ENCODE peak calls at places on chromosomes 7 and 10, in ten cellular contexts. B, M, E, A, O, N, C, L, J and R are unnamed samples.

GRCh38 chr10:14583252-14583651 is 191.4 kb downstream of the FAM107B start:
- DNase-seq in E (no peak), M (no peak), N (no peak), A (no peak), J (no peak), C (peak), L (no peak), B (no peak), O (peak), R (no peak)

GRCh38 chr10:63866747-63867140 is 345.5 kb downstream of the REEP3 start:
- DNase-seq in A (peak), M (no peak), E (peak), L (no peak), O (no peak), J (no peak), B (peak), N (no peak), C (no peak), R (no peak)

GRCh38 chr10:19819419-19820033 is 3.3 kb downstream of the PLXDC2 start:
- DNase-seq in A (peak), N (no peak), J (no peak), B (peak), L (no peak), M (no peak), C (no peak), E (peak), O (no peak), R (peak)

GRCh38 chr7:22137026-22137425 is 191.3 kb upstream of the CDCA7L start:
- DNase-seq in L (no peak), J (no peak), E (no peak), O (no peak), A (no peak), N (no peak), C (no peak), M (no peak), B (no peak), R (no peak)

GRCh38 chr7:44157116-44158059 is 16.3 kb upstream of the MYL7 start:
- DNase-seq in J (no peak), M (no peak), N (no peak), C (no peak), L (no peak), A (no peak), B (no peak), O (no peak), E (peak), R (no peak)

GRCh38 chr10:62308101-62308500 is 39.5 kb upstream of the RTKN2 start:
- DNase-seq in A (no peak), L (no peak), N (no peak), C (no peak), O (no peak), J (no peak), B (no peak), E (no peak), M (no peak), R (no peak)

GRCh38 chr7:131234719-131235488 is 92.8 kb upstream of the MKLN1 start:
- DNase-seq in E (no peak), B (no peak), J (no peak), L (no peak), A (no peak), M (no peak), N (no peak), O (no peak), C (no peak), R (no peak)

GRCh38 chr7:24786941-24787340 is 29.7 kb upstream of the GSDME start:
- DNase-seq in E (no peak), N (no peak), A (peak), L (no peak), J (peak), M (no peak), B (peak), C (no peak), O (no peak), R (no peak)

GRCh38 chr7:43658718-43659548 is 70.4 kb downstream of the COA1 start:
- DNase-seq in C (no peak), O (no peak), J (no peak), M (no peak), E (no peak), B (peak), N (no peak), A (no peak), L (no peak), R (no peak)

GRCh38 chr10:68348265-68348741 is 15.6 kb upstream of the PBLD start:
- DNase-seq in B (peak), M (no peak), A (peak), L (no peak), C (no peak), J (no peak), E (peak), O (peak), N (no peak), R (no peak)

GRCh38 chr10:69495666-69496065 is 44.4 kb downstream of the TSPAN15 start:
- DNase-seq in C (peak), B (no peak), L (peak), O (no peak), N (no peak), E (no peak), J (no peak), A (no peak), M (no peak), R (no peak)

GRCh38 chr10:44372181-44372580 is 12.7 kb downstream of the CXCL12 start:
- DNase-seq in A (no peak), B (no peak), L (no peak), M (no peak), N (no peak), C (peak), E (no peak), O (no peak), J (no peak), R (no peak)

GRCh38 chr7:99631311-99632109 is 14.8 kb downstream of the ZSCAN25 start:
- DNase-seq in E (no peak), A (no peak), C (no peak), O (no peak), B (no peak), J (no peak), L (no peak), N (no peak), M (no peak), R (no peak)

DNA sequence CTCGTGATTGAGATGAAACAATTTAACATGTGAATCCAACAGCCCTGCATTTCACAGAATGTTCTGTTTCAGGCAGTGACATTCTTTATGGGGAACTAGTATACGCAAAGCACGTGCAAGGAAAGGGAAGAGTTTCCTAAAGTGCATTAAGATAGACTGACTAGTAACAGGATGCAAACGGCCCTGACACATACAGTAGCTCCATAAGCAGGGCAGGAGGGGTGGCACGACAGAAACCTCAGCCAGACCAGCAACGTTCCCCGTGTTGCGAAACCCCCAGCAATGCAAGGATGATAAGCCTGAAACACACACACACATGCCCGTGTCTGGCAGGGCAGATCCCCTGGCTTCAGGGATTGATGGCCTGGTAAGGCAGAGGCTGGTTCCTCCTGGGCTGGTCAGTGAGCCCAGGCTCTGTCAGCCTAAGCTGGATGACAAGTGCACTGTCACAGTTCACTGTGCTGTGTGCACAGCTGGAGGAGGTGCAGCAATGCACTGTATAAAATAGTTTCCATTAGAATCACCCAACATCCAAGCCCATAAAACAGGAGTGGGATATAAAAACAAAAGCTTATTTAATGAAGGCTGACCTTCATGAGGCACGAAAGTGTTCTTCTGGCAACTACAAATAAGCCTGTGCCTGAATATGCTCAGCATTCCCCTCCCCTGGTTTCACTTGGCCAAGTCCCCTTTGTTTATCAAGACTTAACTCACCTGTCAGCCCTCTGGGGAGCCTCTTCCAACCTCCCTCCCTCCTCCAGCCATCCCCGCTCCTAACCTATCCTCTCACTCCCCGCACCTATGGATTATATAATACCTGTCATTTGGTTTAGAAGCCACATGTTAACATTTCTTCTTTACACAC is 88.8 kb downstream of the GSAP start:
- DNase-seq in B (peak), C (no peak), A (no peak), L (peak), O (peak), J (peak), N (no peak), E (peak), M (no peak), R (no peak)
- TF ChIP-seq POLR2AphosphoS5 in B (no peak), C (peak), A (no peak), L (peak), O (no peak), J (no peak), N (no peak), E (no peak), M (no peak), R (no peak)

GRCh38 chr10:71394926-71395562 is 1.7 kb upstream of the CDH23 start:
- DNase-seq in M (no peak), B (no peak), L (no peak), E (no peak), C (no peak), O (no peak), A (no peak), N (no peak), J (no peak), R (no peak)

GRCh38 chr10:71396084-71396713 is 521 bp upstream of the CDH23 start:
- DNase-seq in J (no peak), B (no peak), A (no peak), M (peak), C (peak), N (no peak), L (peak), O (peak), E (peak), R (no peak)

GRCh38 chr10:71395621-71396020 is 1.1 kb upstream of the CDH23 start:
- DNase-seq in A (no peak), C (no peak), M (no peak), O (no peak), E (peak), L (no peak), J (no peak), B (no peak), N (no peak), R (no peak)

GRCh38 chr10:71397340-71398212 is 856 bp downstream of the CDH23 start:
- DNase-seq in O (no peak), J (no peak), E (peak), N (no peak), B (no peak), C (peak), M (peak), L (no peak), A (no peak), R (no peak)

GRCh38 chr10:71396714-71397339 is at the start of gene CDH23:
- DNase-seq in A (no peak), B (no peak), C (no peak), J (no peak), L (peak), N (no peak), M (peak), E (peak), O (peak), R (no peak)
- H3K4me3 ChIP-seq in A (peak), B (no peak), C (peak), J (peak), L (peak), N (no peak), M (peak), E (no peak), O (peak), R (peak)

GRCh38 chr10:33273295-33274002 is 61.0 kb downstream of the NRP1 start:
- DNase-seq in A (peak), C (no peak), B (peak), J (peak), M (peak), E (peak), N (no peak), O (peak), L (peak), R (peak)
- H3K27ac ChIP-seq in A (peak), C (no peak), B (peak), J (peak), M (peak), E (peak), N (no peak), O (peak), L (peak), R (peak)

GRCh38 chr7:78261739-78262138 is 463.2 kb downstream of the PHTF2 start:
- DNase-seq in E (no peak), C (no peak), J (no peak), L (no peak), O (no peak), N (no peak), B (no peak), M (no peak), A (no peak), R (no peak)
- TF ChIP-seq POLR2AphosphoS5 in E (no peak), C (no peak), J (no peak), L (no peak), O (no peak), N (no peak), B (no peak), M (no peak), A (no peak), R (no peak)

GRCh38 chr10:32937824-32938482 is 20.1 kb downstream of the ITGB1 start:
- DNase-seq in E (no peak), L (peak), B (peak), J (no peak), C (peak), M (no peak), O (no peak), A (no peak), N (no peak), R (no peak)
- H3K4me3 ChIP-seq in E (no peak), L (no peak), B (no peak), J (peak), C (no peak), M (no peak), O (peak), A (no peak), N (no peak), R (no peak)

GRCh38 chr10:130786365-130786966 is 525.1 kb downstream of the TCERG1L start:
- DNase-seq in E (no peak), C (no peak), J (no peak), O (no peak), B (no peak), N (no peak), L (no peak), A (no peak), M (no peak), R (no peak)

GRCh38 chr10:130787252-130787651 is 524.3 kb downstream of the TCERG1L start:
- DNase-seq in A (no peak), N (no peak), B (no peak), L (no peak), C (no peak), O (no peak), E (peak), M (no peak), J (no peak), R (no peak)

GRCh38 chr10:130778166-130778545 is 533.4 kb downstream of the TCERG1L start:
- DNase-seq in O (no peak), B (no peak), C (no peak), A (no peak), J (no peak), E (no peak), N (no peak), M (no peak), L (peak), R (no peak)

GRCh38 chr10:130784326-130784725 is 527.2 kb downstream of the TCERG1L start:
- DNase-seq in C (no peak), N (no peak), L (no peak), M (no peak), O (no peak), E (no peak), B (no peak), J (no peak), A (no peak), R (no peak)

DNA sequence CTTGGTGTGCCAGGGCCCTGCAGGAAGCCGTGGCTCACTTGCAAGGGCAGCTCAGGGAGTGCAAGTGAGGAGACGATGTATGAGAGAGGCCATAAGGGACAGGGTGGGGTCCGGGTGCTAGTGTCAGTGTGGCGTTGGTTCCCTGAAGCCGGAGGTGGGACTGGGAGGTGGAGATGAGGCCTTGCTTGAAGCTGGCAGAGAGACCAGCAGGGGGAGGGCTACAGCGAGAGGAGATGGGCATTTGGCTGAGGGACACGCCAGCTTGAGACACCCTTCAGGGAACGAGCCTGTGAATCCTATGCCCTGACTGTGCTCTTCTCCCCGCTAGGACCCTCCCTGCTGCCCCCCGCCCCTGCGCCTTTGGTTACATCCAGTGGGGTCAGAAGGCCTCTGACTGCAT is 529.1 kb downstream of the TCERG1L start:
- DNase-seq in J (no peak), C (no peak), L (no peak), E (no peak), O (no peak), N (no peak), M (no peak), A (no peak), B (no peak), R (no peak)
- H3K27ac ChIP-seq in J (no peak), C (no peak), L (no peak), E (no peak), O (no peak), N (no peak), M (no peak), A (no peak), B (no peak), R (no peak)

GRCh38 chr10:124996854-124997215 is 54.9 kb downstream of the ZRANB1 start:
- DNase-seq in J (no peak), B (no peak), A (no peak), N (no peak), E (no peak), C (no peak), M (peak), O (no peak), L (no peak), R (no peak)
- TF ChIP-seq POLR2AphosphoS5 in J (no peak), B (no peak), A (no peak), N (no peak), E (no peak), C (no peak), M (no peak), O (no peak), L (no peak), R (no peak)

GRCh38 chr10:103925591-103925990 is 7.6 kb upstream of the STN1 start:
- DNase-seq in A (no peak), B (no peak), M (no peak), N (no peak), L (no peak), C (no peak), O (no peak), E (no peak), J (no peak), R (no peak)

GRCh38 chr10:103921750-103922195 is 3.8 kb upstream of the STN1 start:
- DNase-seq in M (no peak), A (no peak), B (peak), N (no peak), L (no peak), J (no peak), C (no peak), E (no peak), O (peak), R (no peak)

GRCh38 chr10:103922659-103923058 is 4.7 kb upstream of the STN1 start:
- DNase-seq in B (no peak), E (no peak), O (no peak), M (no peak), C (no peak), J (no peak), A (no peak), L (no peak), N (no peak), R (no peak)

GRCh38 chr10:103921248-103921647 is 3.3 kb upstream of the STN1 start:
- DNase-seq in E (no peak), B (no peak), M (no peak), O (no peak), N (no peak), C (no peak), A (no peak), J (no peak), L (no peak), R (no peak)

DNA sequence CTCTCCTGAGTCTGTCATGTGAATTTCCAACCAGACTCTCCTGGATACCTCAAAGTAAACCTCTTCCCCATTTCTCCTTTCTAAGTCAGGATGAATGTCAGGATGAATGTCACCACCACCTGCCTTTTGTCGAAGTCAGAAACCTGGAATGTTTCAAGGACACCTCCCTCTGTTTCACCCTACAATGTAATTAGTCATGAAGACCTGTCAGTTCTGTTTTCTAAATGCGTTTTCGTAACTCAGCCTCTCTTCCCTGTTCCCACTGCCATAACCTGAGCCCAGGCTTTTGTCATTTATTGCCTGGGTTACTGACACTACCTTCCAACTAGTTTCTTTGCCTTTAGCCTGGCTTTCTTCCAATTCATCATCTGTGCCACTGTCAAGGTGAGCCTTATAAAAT is 5.5 kb upstream of the STN1 start:
- DNase-seq in N (no peak), O (no peak), M (no peak), L (no peak), B (no peak), E (no peak), J (no peak), C (no peak), A (no peak), R (no peak)
- H3K4me3 ChIP-seq in N (no peak), O (no peak), M (no peak), L (no peak), B (no peak), E (no peak), J (no peak), C (no peak), A (no peak), R (no peak)

GRCh38 chr10:92849234-92849525 is 860 bp downstream of the EXOC6 start:
- DNase-seq in M (no peak), L (no peak), O (no peak), N (no peak), J (no peak), B (peak), C (no peak), A (no peak), E (no peak), R (no peak)

GRCh38 chr10:92846819-92847184 is 1.5 kb upstream of the EXOC6 start:
- DNase-seq in L (no peak), B (no peak), E (no peak), N (no peak), C (no peak), O (no peak), M (no peak), A (no peak), J (no peak), R (no peak)

GRCh38 chr10:92847185-92847864 is 995 bp upstream of the EXOC6 start:
- DNase-seq in E (no peak), N (no peak), M (no peak), L (no peak), C (no peak), J (no peak), B (no peak), O (no peak), A (no peak), R (no peak)

GRCh38 chr10:92848441-92849233 is at the start of gene EXOC6:
- DNase-seq in O (peak), B (peak), C (peak), A (peak), L (peak), E (peak), J (peak), M (peak), N (peak), R (no peak)

DNA sequence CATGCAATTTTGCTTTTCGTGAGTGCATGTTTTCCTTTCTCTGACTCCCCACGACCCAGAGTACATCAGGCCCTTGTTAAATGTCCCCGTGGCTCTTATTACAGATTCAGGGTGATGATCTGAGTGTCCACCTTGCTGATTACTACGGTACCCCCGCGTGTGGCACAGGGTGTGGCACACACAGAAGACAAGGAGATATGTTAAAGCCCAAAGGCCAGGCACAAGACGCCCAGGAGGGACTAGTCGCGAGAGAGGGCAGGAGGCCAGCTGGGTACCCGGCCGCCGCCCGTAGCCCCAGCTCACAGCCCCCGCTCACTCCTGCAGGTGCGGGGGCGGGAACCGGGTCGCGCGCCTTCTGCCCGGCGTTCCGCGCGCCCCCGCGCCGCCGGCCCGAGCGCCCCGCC is 281 bp upstream of the EXOC6 start:
- DNase-seq in L (no peak), B (peak), O (no peak), J (no peak), A (no peak), N (no peak), C (no peak), E (no peak), M (no peak), R (no peak)
- H3K27ac ChIP-seq in L (peak), B (no peak), O (peak), J (peak), A (peak), N (no peak), C (peak), E (no peak), M (peak), R (no peak)

DNA sequence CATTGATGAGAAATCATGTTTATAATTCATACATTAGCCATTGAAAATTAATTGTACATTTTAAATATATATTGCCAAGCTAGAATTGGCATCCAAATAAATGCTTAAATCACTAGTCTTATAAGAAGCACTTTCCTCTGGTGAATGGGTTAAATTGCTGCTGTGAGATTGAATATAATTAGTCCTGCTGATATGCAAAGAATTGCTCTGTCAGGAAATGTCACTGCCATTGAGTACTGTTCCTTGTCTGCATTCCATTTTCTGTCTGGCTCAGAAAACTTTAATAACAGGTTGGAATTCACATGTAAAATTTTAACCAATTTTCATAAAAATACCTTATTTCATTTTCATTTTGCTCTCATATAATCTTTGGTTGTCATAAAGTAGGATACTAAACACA is 589.1 kb downstream of the MAGI2 start:
- DNase-seq in E (no peak), A (no peak), B (no peak), L (no peak), J (no peak), M (no peak), C (no peak), O (no peak), N (no peak), R (no peak)
- TF ChIP-seq POLR2AphosphoS5 in E (no peak), A (no peak), B (no peak), L (no peak), J (no peak), M (no peak), C (no peak), O (no peak), N (no peak), R (no peak)